ENCODE peak calls at places on chromosomes 3 and 15, in nine cellular contexts. One of them, this sample, is unnamed.

GRCh38 chr3:72938471-72939265 is 50.8 kb downstream of the GXYLT2 start:
- DNase-seq in HL-60: peak; percentile 94
- DNase-seq in H9: no peak
- DNase-seq in thyroid gland: no peak
- DNase-seq in bronchial epithelial cell: peak; percentile 82
- DNase-seq in fibroblast of lung: peak; percentile 99
- DNase-seq in esophagus muscularis mucosa: peak; percentile 92
- DNase-seq in GM06990: peak; percentile 18
- DNase-seq in PC-3: peak; percentile 66
- DNase-seq in this sample: no peak

GRCh38 chr3:181723064-181723463 is 11.3 kb downstream of the SOX2 start:
- DNase-seq in thyroid gland: no peak
- DNase-seq in GM06990: no peak
- DNase-seq in esophagus muscularis mucosa: no peak
- DNase-seq in fibroblast of lung: no peak
- DNase-seq in H9: no peak
- DNase-seq in HL-60: no peak
- DNase-seq in bronchial epithelial cell: no peak
- DNase-seq in PC-3: no peak
- DNase-seq in this sample: no peak

GRCh38 chr3:16429086-16429485 is 84.4 kb downstream of the RFTN1 start:
- DNase-seq in GM06990: no peak
- DNase-seq in bronchial epithelial cell: peak; percentile 25
- DNase-seq in HL-60: no peak
- DNase-seq in PC-3: no peak
- DNase-seq in fibroblast of lung: no peak
- DNase-seq in H9: no peak
- DNase-seq in thyroid gland: no peak
- DNase-seq in esophagus muscularis mucosa: no peak
- DNase-seq in this sample: no peak

GRCh38 chr3:38599886-38600285 is 49.6 kb downstream of the SCN5A start:
- DNase-seq in HL-60: no peak
- DNase-seq in GM06990: no peak
- DNase-seq in H9: no peak
- DNase-seq in thyroid gland: no peak
- DNase-seq in fibroblast of lung: no peak
- DNase-seq in PC-3: no peak
- DNase-seq in bronchial epithelial cell: no peak
- DNase-seq in esophagus muscularis mucosa: no peak
- DNase-seq in this sample: no peak

GRCh38 chr3:187714404-187714979 is 12.1 kb upstream of the RTP2 start:
- DNase-seq in bronchial epithelial cell: peak; percentile 72
- DNase-seq in esophagus muscularis mucosa: no peak
- DNase-seq in fibroblast of lung: peak; percentile 74
- DNase-seq in GM06990: peak; percentile 28
- DNase-seq in HL-60: peak; percentile 74
- DNase-seq in H9: peak; percentile 84
- DNase-seq in PC-3: peak; percentile 92
- DNase-seq in thyroid gland: peak; percentile 76
- DNase-seq in this sample: peak; percentile 69

GRCh38 chr3:43176666-43177065 is 70.8 kb upstream of the POMGNT2 start:
- DNase-seq in PC-3: no peak
- DNase-seq in thyroid gland: no peak
- DNase-seq in GM06990: no peak
- DNase-seq in HL-60: no peak
- DNase-seq in H9: no peak
- DNase-seq in esophagus muscularis mucosa: no peak
- DNase-seq in bronchial epithelial cell: no peak
- DNase-seq in fibroblast of lung: no peak
- DNase-seq in this sample: no peak

GRCh38 chr15:67176195-67176971 is 78.1 kb downstream of the AAGAB start:
- DNase-seq in HL-60: no peak
- DNase-seq in thyroid gland: peak; percentile 88
- DNase-seq in bronchial epithelial cell: no peak
- DNase-seq in GM06990: no peak
- DNase-seq in H9: no peak
- DNase-seq in esophagus muscularis mucosa: no peak
- DNase-seq in fibroblast of lung: no peak
- DNase-seq in PC-3: no peak
- DNase-seq in this sample: peak; percentile 42

GRCh38 chr3:69385723-69386483 is at the start of gene FRMD4B:
- DNase-seq in GM06990: peak; percentile 42
- DNase-seq in HL-60: peak; percentile 58
- DNase-seq in H9: peak; percentile 50
- DNase-seq in fibroblast of lung: peak; percentile 22
- DNase-seq in bronchial epithelial cell: no peak
- DNase-seq in thyroid gland: peak; percentile 94
- DNase-seq in PC-3: peak; percentile 8
- DNase-seq in esophagus muscularis mucosa: no peak
- DNase-seq in this sample: peak; percentile 68

GRCh38 chr15:99054025-99054387 is 46.4 kb upstream of the PGPEP1L start:
- DNase-seq in thyroid gland: no peak
- DNase-seq in esophagus muscularis mucosa: no peak
- DNase-seq in bronchial epithelial cell: no peak
- DNase-seq in fibroblast of lung: peak; percentile 27
- DNase-seq in HL-60: no peak
- DNase-seq in GM06990: no peak
- DNase-seq in PC-3: no peak
- DNase-seq in H9: no peak
- DNase-seq in this sample: no peak

GRCh38 chr3:61524933-61525332 is 36.4 kb upstream of the PTPRG start:
- DNase-seq in GM06990: no peak
- DNase-seq in thyroid gland: no peak
- DNase-seq in bronchial epithelial cell: no peak
- DNase-seq in esophagus muscularis mucosa: no peak
- DNase-seq in fibroblast of lung: no peak
- DNase-seq in PC-3: no peak
- DNase-seq in H9: no peak
- DNase-seq in HL-60: no peak
- DNase-seq in this sample: no peak

GRCh38 chr3:75985432-75985831 is 200.1 kb upstream of the ZNF717 start:
- DNase-seq in H9: no peak
- DNase-seq in GM06990: no peak
- DNase-seq in PC-3: no peak
- DNase-seq in fibroblast of lung: peak; percentile 25
- DNase-seq in HL-60: no peak
- DNase-seq in bronchial epithelial cell: no peak
- DNase-seq in esophagus muscularis mucosa: no peak
- DNase-seq in thyroid gland: no peak
- DNase-seq in this sample: no peak

GRCh38 chr3:138332472-138333073 is 2.9 kb upstream of the NME9 start:
- DNase-seq in esophagus muscularis mucosa: peak; percentile 26
- DNase-seq in PC-3: peak; percentile 51
- DNase-seq in HL-60: no peak
- DNase-seq in thyroid gland: no peak
- DNase-seq in bronchial epithelial cell: peak; percentile 47
- DNase-seq in H9: no peak
- DNase-seq in fibroblast of lung: peak; percentile 66
- DNase-seq in GM06990: no peak
- DNase-seq in this sample: no peak

GRCh38 chr3:153130312-153130977 is 31.6 kb upstream of the RAP2B start:
- DNase-seq in thyroid gland: no peak
- DNase-seq in H9: no peak
- DNase-seq in bronchial epithelial cell: peak; percentile 88
- DNase-seq in HL-60: no peak
- DNase-seq in GM06990: peak; percentile 67
- DNase-seq in esophagus muscularis mucosa: no peak
- DNase-seq in PC-3: peak; percentile 77
- DNase-seq in fibroblast of lung: peak; percentile 66
- DNase-seq in this sample: no peak

GRCh38 chr3:120475722-120476385 is 25.1 kb upstream of the FSTL1 start:
- DNase-seq in H9: no peak
- DNase-seq in bronchial epithelial cell: no peak
- DNase-seq in HL-60: no peak
- DNase-seq in esophagus muscularis mucosa: no peak
- DNase-seq in thyroid gland: no peak
- DNase-seq in fibroblast of lung: no peak
- DNase-seq in GM06990: no peak
- DNase-seq in PC-3: no peak
- DNase-seq in this sample: peak; percentile 29

GRCh38 chr15:70557506-70558258 is 205.7 kb downstream of the UACA start:
- DNase-seq in PC-3: no peak
- DNase-seq in esophagus muscularis mucosa: no peak
- DNase-seq in fibroblast of lung: no peak
- DNase-seq in GM06990: no peak
- DNase-seq in bronchial epithelial cell: no peak
- DNase-seq in HL-60: no peak
- DNase-seq in thyroid gland: no peak
- DNase-seq in H9: peak; percentile 10
- DNase-seq in this sample: no peak

GRCh38 chr3:52245322-52246263 is at the start of gene PPM1M:
- DNase-seq in thyroid gland: peak; percentile 56
- DNase-seq in HL-60: no peak
- DNase-seq in esophagus muscularis mucosa: no peak
- DNase-seq in bronchial epithelial cell: no peak
- DNase-seq in H9: peak; percentile 73
- DNase-seq in fibroblast of lung: peak; percentile 41
- DNase-seq in GM06990: peak; percentile 73
- DNase-seq in PC-3: peak; percentile 62
- DNase-seq in this sample: no peak

GRCh38 chr3:9602620-9603019 is 46.7 kb upstream of the MTMR14 start:
- DNase-seq in PC-3: no peak
- DNase-seq in bronchial epithelial cell: no peak
- DNase-seq in GM06990: no peak
- DNase-seq in thyroid gland: no peak
- DNase-seq in H9: no peak
- DNase-seq in fibroblast of lung: no peak
- DNase-seq in esophagus muscularis mucosa: no peak
- DNase-seq in HL-60: no peak
- DNase-seq in this sample: no peak

GRCh38 chr15:59283717-59284336 is 77.2 kb downstream of the LDHAL6B start:
- DNase-seq in esophagus muscularis mucosa: no peak
- DNase-seq in PC-3: peak; percentile 98
- DNase-seq in fibroblast of lung: no peak
- DNase-seq in H9: no peak
- DNase-seq in bronchial epithelial cell: peak; percentile 98
- DNase-seq in thyroid gland: no peak
- DNase-seq in HL-60: no peak
- DNase-seq in GM06990: no peak
- DNase-seq in this sample: no peak

GRCh38 chr3:99783009-99783573 is 34.6 kb upstream of the CMSS1 start:
- DNase-seq in H9: no peak
- DNase-seq in GM06990: no peak
- DNase-seq in thyroid gland: no peak
- DNase-seq in HL-60: no peak
- DNase-seq in PC-3: peak; percentile 88
- DNase-seq in fibroblast of lung: peak; percentile 94
- DNase-seq in esophagus muscularis mucosa: no peak
- DNase-seq in bronchial epithelial cell: peak; percentile 7
- DNase-seq in this sample: no peak

GRCh38 chr3:162328649-162329048 is 832.0 kb downstream of the OTOL1 start:
- DNase-seq in bronchial epithelial cell: no peak
- DNase-seq in H9: no peak
- DNase-seq in fibroblast of lung: no peak
- DNase-seq in HL-60: no peak
- DNase-seq in esophagus muscularis mucosa: no peak
- DNase-seq in PC-3: peak; percentile 59
- DNase-seq in thyroid gland: no peak
- DNase-seq in GM06990: no peak
- DNase-seq in this sample: no peak

DNA sequence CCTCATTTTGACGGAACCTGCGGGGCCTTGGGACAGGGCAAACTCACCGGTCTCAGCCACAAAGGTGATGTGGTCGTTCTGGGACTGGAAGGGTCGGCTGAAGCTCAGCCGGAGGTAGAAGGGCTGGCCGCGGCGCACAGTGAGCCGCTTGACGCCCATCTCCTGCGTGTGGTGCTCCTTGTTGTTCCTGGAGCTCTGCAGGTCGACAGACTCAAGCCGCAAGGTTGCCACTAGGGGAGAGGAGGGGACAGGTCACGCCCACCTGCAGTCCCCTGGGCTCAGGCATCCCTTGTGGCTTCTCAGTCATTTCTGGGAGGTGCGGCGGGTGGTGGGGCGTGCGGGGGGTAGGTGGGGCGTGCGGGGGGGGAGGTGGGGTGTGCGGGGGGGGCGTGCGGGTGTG is 26.7 kb upstream of the TGM5 start:
- DNase-seq in GM06990: no peak
- DNase-seq in fibroblast of lung: no peak
- DNase-seq in HL-60: no peak
- DNase-seq in H9: peak; percentile 86
- DNase-seq in esophagus muscularis mucosa: no peak
- DNase-seq in bronchial epithelial cell: no peak
- DNase-seq in PC-3: no peak
- DNase-seq in thyroid gland: peak; percentile 12
- DNase-seq in this sample: no peak
- H3K27me3 ChIP-seq in GM06990: peaks cover 5% of the 10 kb centered on the region
- H3K27me3 ChIP-seq in fibroblast of lung: peaks cover 22% of the 10 kb centered on the region
- H3K27me3 ChIP-seq in HL-60: no peaks in the 10 kb centered on the region
- H3K27me3 ChIP-seq in H9: no peaks in the 10 kb centered on the region
- H3K27me3 ChIP-seq in esophagus muscularis mucosa: peaks cover 12% of the 10 kb centered on the region
- H3K27me3 ChIP-seq in bronchial epithelial cell: peaks cover 15% of the 10 kb centered on the region
- H3K27me3 ChIP-seq in PC-3: peaks cover 26% of the 10 kb centered on the region
- H3K27me3 ChIP-seq in thyroid gland: no peaks in the 10 kb centered on the region
- H3K27me3 ChIP-seq in this sample: no peaks in the 10 kb centered on the region

GRCh38 chr3:71423151-71423906 is 160.2 kb downstream of the FOXP1 start:
- DNase-seq in GM06990: no peak
- DNase-seq in fibroblast of lung: peak; percentile 37
- DNase-seq in esophagus muscularis mucosa: no peak
- DNase-seq in PC-3: peak; percentile 97
- DNase-seq in H9: no peak
- DNase-seq in bronchial epithelial cell: peak; percentile 98
- DNase-seq in HL-60: no peak
- DNase-seq in thyroid gland: peak; percentile 36
- DNase-seq in this sample: peak; percentile 12
- TF ChIP-seq CTCF in GM06990: no peak
- TF ChIP-seq CTCF in fibroblast of lung: peak; percentile 14
- TF ChIP-seq CTCF in esophagus muscularis mucosa: no peak
- TF ChIP-seq CTCF in PC-3: peak; percentile 67
- TF ChIP-seq CTCF in H9: peak; percentile 39
- TF ChIP-seq CTCF in bronchial epithelial cell: peak; percentile 38
- TF ChIP-seq CTCF in HL-60: no peak
- TF ChIP-seq CTCF in thyroid gland: no peak
- TF ChIP-seq CTCF in this sample: no peak

GRCh38 chr15:51356983-51357382 is 15.5 kb downstream of the GLDN start:
- DNase-seq in GM06990: no peak
- DNase-seq in HL-60: no peak
- DNase-seq in bronchial epithelial cell: no peak
- DNase-seq in esophagus muscularis mucosa: no peak
- DNase-seq in fibroblast of lung: no peak
- DNase-seq in PC-3: no peak
- DNase-seq in thyroid gland: no peak
- DNase-seq in H9: no peak
- DNase-seq in this sample: no peak
- H3K27me3 ChIP-seq in GM06990: no peaks in the 10 kb centered on the region
- H3K27me3 ChIP-seq in HL-60: no peaks in the 10 kb centered on the region
- H3K27me3 ChIP-seq in bronchial epithelial cell: no peaks in the 10 kb centered on the region
- H3K27me3 ChIP-seq in esophagus muscularis mucosa: no peaks in the 10 kb centered on the region
- H3K27me3 ChIP-seq in fibroblast of lung: peaks cover 2% of the 10 kb centered on the region
- H3K27me3 ChIP-seq in PC-3: no peaks in the 10 kb centered on the region
- H3K27me3 ChIP-seq in thyroid gland: no peaks in the 10 kb centered on the region
- H3K27me3 ChIP-seq in H9: no peaks in the 10 kb centered on the region
- H3K27me3 ChIP-seq in this sample: no peaks in the 10 kb centered on the region

GRCh38 chr15:27532358-27532757 is 561.4 kb downstream of the GABRG3 start:
- DNase-seq in H9: no peak
- DNase-seq in GM06990: no peak
- DNase-seq in thyroid gland: no peak
- DNase-seq in fibroblast of lung: no peak
- DNase-seq in bronchial epithelial cell: no peak
- DNase-seq in HL-60: no peak
- DNase-seq in esophagus muscularis mucosa: no peak
- DNase-seq in PC-3: no peak
- DNase-seq in this sample: no peak

GRCh38 chr15:27530994-27531393 is 560.0 kb downstream of the GABRG3 start:
- DNase-seq in bronchial epithelial cell: no peak
- DNase-seq in H9: no peak
- DNase-seq in GM06990: no peak
- DNase-seq in HL-60: no peak
- DNase-seq in thyroid gland: no peak
- DNase-seq in esophagus muscularis mucosa: no peak
- DNase-seq in PC-3: no peak
- DNase-seq in fibroblast of lung: no peak
- DNase-seq in this sample: no peak

GRCh38 chr15:27527490-27528067 is 556.6 kb downstream of the GABRG3 start:
- DNase-seq in fibroblast of lung: no peak
- DNase-seq in thyroid gland: no peak
- DNase-seq in bronchial epithelial cell: no peak
- DNase-seq in PC-3: no peak
- DNase-seq in HL-60: no peak
- DNase-seq in esophagus muscularis mucosa: peak; percentile 89
- DNase-seq in H9: peak; percentile 57
- DNase-seq in GM06990: no peak
- DNase-seq in this sample: no peak
- TF ChIP-seq CTCF in fibroblast of lung: no peak
- TF ChIP-seq CTCF in thyroid gland: no peak
- TF ChIP-seq CTCF in bronchial epithelial cell: peak; percentile 8
- TF ChIP-seq CTCF in PC-3: peak; percentile 39
- TF ChIP-seq CTCF in HL-60: no peak
- TF ChIP-seq CTCF in esophagus muscularis mucosa: no peak
- TF ChIP-seq CTCF in H9: peak; percentile 72
- TF ChIP-seq CTCF in GM06990: no peak
- TF ChIP-seq CTCF in this sample: peak; percentile 25

This sample was measured in WERI-Rb-1.